ENCODE peak calls at places on chromosome 14, in nine cellular contexts. V, Q, P, C, T, H, Y, X and Z are unnamed samples. For H3K27me3, the result is how much of the 10 kb centered on the place peaks cover.

GRCh38 chr14:76984297-76984696 is 44.2 kb downstream of the IRF2BPL start:
- DNase-seq in V (no peak), Q (no peak), P (no peak), C (no peak), T (no peak), H (no peak), Y (no peak), X (no peak), Z (no peak)

GRCh38 chr14:105857223-105857815 is 330.9 kb downstream of the TMEM121 start:
- DNase-seq in V (no peak), Q (peak), P (peak), C (peak), T (no peak), H (no peak), Y (no peak), X (peak), Z (no peak)

GRCh38 chr14:51614707-51615106 is 37.0 kb upstream of the FRMD6 start:
- DNase-seq in V (no peak), Q (no peak), P (no peak), C (no peak), T (no peak), H (no peak), Y (no peak), X (no peak), Z (no peak)

GRCh38 chr14:34912182-34912581 is 37.0 kb upstream of the BAZ1A start:
- DNase-seq in V (peak), Q (no peak), P (no peak), C (no peak), T (no peak), H (no peak), Y (no peak), X (no peak), Z (no peak)

GRCh38 chr14:74035556-74035955 is 16.4 kb downstream of the BBOF1 start:
- DNase-seq in V (no peak), Q (no peak), P (no peak), C (no peak), T (no peak), H (no peak), Y (no peak), X (no peak), Z (no peak)

GRCh38 chr14:74292061-74292460 is 10.7 kb downstream of the ABCD4 start:
- DNase-seq in V (no peak), Q (no peak), P (no peak), C (no peak), T (no peak), H (no peak), Y (no peak), X (no peak), Z (no peak)

GRCh38 chr14:55936691-55937090 is 181.5 kb upstream of the PELI2 start:
- DNase-seq in V (no peak), Q (no peak), P (no peak), C (no peak), T (no peak), H (no peak), Y (no peak), X (no peak), Z (peak)

GRCh38 chr14:38839743-38840375 is 263.2 kb downstream of the SEC23A start:
- DNase-seq in V (no peak), Q (no peak), P (no peak), C (no peak), T (no peak), H (no peak), Y (no peak), X (no peak), Z (no peak)

GRCh38 chr14:30569216-30569902 is 10.4 kb downstream of the G2E3 start:
- DNase-seq in V (peak), Q (no peak), P (no peak), C (no peak), T (no peak), H (no peak), Y (no peak), X (no peak), Z (no peak)

GRCh38 chr14:50231475-50232275 is at the start of gene SOS2:
- DNase-seq in V (peak), Q (peak), P (peak), C (peak), T (peak), H (peak), Y (peak), X (peak), Z (peak)

GRCh38 chr14:59657769-59658168 is 81.2 kb upstream of the CCDC175 start:
- DNase-seq in V (no peak), Q (no peak), P (no peak), C (no peak), T (no peak), H (no peak), Y (no peak), X (no peak), Z (no peak)

GRCh38 chr14:104864267-104865068 is 600 bp upstream of the CEP170B start:
- DNase-seq in V (peak), Q (peak), P (peak), C (peak), T (no peak), H (no peak), Y (no peak), X (peak), Z (peak)

GRCh38 chr14:73754911-73755360 is 40.8 kb upstream of the PNMA1 start:
- DNase-seq in V (no peak), Q (peak), P (no peak), C (peak), T (peak), H (no peak), Y (no peak), X (no peak), Z (peak)

GRCh38 chr14:88804035-88804434 is 11.3 kb upstream of the EML5 start:
- DNase-seq in V (no peak), Q (no peak), P (no peak), C (no peak), T (no peak), H (no peak), Y (no peak), X (no peak), Z (no peak)

GRCh38 chr14:24013654-24014514 is 25.2 kb downstream of the DHRS4L2 start:
- DNase-seq in V (peak), Q (peak), P (no peak), C (peak), T (peak), H (peak), Y (peak), X (peak), Z (peak)

GRCh38 chr14:104882325-104882973 is 17.4 kb downstream of the CEP170B start:
- DNase-seq in V (no peak), Q (no peak), P (no peak), C (peak), T (peak), H (no peak), Y (peak), X (peak), Z (peak)

GRCh38 chr14:37591941-37592287 is 3.1 kb downstream of the FOXA1 start:
- DNase-seq in V (no peak), Q (no peak), P (no peak), C (peak), T (no peak), H (no peak), Y (no peak), X (peak), Z (peak)

GRCh38 chr14:90759370-90760054 is 56.7 kb downstream of the TTC7B start:
- DNase-seq in V (no peak), Q (no peak), P (no peak), C (no peak), T (no peak), H (no peak), Y (no peak), X (no peak), Z (peak)

GRCh38 chr14:75295061-75295461 is 16.4 kb downstream of the FOS start:
- DNase-seq in V (no peak), Q (peak), P (peak), C (peak), T (peak), H (no peak), Y (peak), X (peak), Z (peak)

GRCh38 chr14:74217672-74218448 is 21.4 kb upstream of the VSX2 start:
- DNase-seq in V (peak), Q (peak), P (no peak), C (peak), T (peak), H (no peak), Y (peak), X (peak), Z (peak)

GRCh38 chr14:85516239-85517112 is 13.5 kb upstream of the FLRT2 start:
- DNase-seq in V (no peak), Q (no peak), P (no peak), C (no peak), T (no peak), H (no peak), Y (no peak), X (no peak), Z (no peak)

GRCh38 chr14:20332386-20332945 is 613 bp downstream of the CCNB1IP1 start:
- DNase-seq in V (peak), Q (no peak), P (no peak), C (peak), T (peak), H (no peak), Y (peak), X (no peak), Z (no peak)

GRCh38 chr14:90381999-90382451 is 14.8 kb upstream of the CALM1 start:
- DNase-seq in V (peak), Q (peak), P (peak), C (peak), T (peak), H (no peak), Y (no peak), X (peak), Z (peak)

GRCh38 chr14:84575681-84576080 is 954.3 kb upstream of the FLRT2 start:
- DNase-seq in V (no peak), Q (no peak), P (no peak), C (no peak), T (no peak), H (no peak), Y (no peak), X (no peak), Z (no peak)

GRCh38 chr14:50452979-50453705 is 56.5 kb upstream of the CDKL1 start:
- DNase-seq in V (no peak), Q (no peak), P (no peak), C (no peak), T (no peak), H (no peak), Y (no peak), X (no peak), Z (no peak)

GRCh38 chr14:106436310-106436905 is 910.0 kb downstream of the TMEM121 start:
- DNase-seq in V (no peak), Q (no peak), P (no peak), C (peak), T (no peak), H (no peak), Y (peak), X (peak), Z (no peak)

GRCh38 chr14:83991666-83992065 is 1538.3 kb upstream of the FLRT2 start:
- DNase-seq in V (no peak), Q (no peak), P (no peak), C (no peak), T (no peak), H (no peak), Y (no peak), X (no peak), Z (no peak)

DNA sequence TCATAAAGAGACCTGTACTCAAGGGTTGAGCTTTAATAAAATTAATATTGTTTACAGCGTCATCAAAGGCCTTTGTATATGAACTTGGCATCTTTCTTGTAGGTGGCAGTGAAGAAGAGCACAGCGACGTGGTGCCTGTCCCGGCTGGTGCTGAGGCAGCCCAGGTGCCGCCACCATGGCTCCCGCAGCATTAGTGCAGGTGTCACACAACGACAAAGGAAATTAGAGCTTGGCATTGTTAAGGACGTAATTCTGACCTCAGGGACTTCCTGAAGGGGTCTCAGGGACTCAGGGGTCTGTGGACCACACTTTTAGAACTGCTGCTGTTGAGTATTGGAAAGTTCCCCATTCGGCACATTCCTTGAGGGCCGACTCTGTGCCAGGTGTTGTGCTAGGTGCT is 24.1 kb downstream of the EML1 start:
- DNase-seq in V (no peak), Q (no peak), P (no peak), C (no peak), T (no peak), H (no peak), Y (no peak), X (no peak), Z (no peak)
- H3K27me3 ChIP-seq in V (under half), Q (under half), P (under half), C (under half), T (under half), H (under half), Y (under half), X (under half), Z (under half)

DNA sequence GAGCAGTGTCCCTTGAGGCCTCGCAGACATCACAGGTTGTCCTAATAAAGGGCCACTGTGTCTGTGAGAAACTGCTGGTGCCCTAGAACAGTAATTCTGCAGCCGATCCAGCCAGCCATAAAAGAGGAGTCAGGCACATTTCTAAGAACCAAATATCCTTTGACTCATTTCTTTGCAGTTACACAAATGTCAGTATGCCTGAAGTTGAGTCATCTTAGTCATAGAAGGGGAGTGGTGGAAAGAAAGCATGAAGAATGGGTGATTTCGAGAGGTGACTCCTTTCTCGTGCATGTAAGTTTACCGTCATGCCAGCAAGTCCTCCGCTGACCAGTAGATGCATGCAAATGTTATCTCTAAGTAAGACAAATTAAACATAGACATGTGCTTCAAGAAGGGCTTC is 497.2 kb downstream of the NPAS3 start:
- DNase-seq in V (no peak), Q (no peak), P (no peak), C (no peak), T (no peak), H (no peak), Y (no peak), X (no peak), Z (no peak)
- TF ChIP-seq EP300 in V (no peak), Q (no peak), P (no peak), C (no peak), T (no peak), H (no peak), Y (no peak), X (no peak), Z (no peak)

DNA sequence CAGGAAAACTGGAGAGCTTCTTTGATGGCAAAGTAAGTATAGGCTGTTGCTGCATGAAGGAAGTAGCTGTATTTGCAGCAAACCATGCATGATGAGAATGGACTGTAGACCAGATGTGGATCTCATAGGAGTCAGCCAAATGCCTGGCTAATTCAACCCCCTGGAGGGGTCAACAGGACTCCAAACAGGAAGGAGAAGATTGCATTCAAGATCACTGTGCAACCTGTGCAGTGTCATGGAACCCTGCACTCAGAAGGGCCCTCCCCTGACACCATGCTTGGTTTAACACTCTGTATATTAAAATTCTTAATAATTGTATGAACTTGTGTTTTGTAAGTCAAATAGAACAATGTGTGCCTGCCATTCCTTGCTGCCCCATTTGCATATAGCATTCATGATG is 225.1 kb upstream of the FSCB start:
- DNase-seq in V (no peak), Q (no peak), P (no peak), C (no peak), T (no peak), H (no peak), Y (no peak), X (no peak), Z (no peak)
- TF ChIP-seq POLR2AphosphoS5 in V (no peak), Q (no peak), P (no peak), C (no peak), T (no peak), H (no peak), Y (no peak), X (no peak), Z (no peak)

GRCh38 chr14:91829511-91829910 is 37.8 kb downstream of the TC2N start:
- DNase-seq in V (no peak), Q (no peak), P (no peak), C (no peak), T (no peak), H (no peak), Y (no peak), X (no peak), Z (no peak)

GRCh38 chr14:91834571-91834970 is 32.8 kb downstream of the TC2N start:
- DNase-seq in V (no peak), Q (no peak), P (no peak), C (no peak), T (no peak), H (no peak), Y (no peak), X (no peak), Z (no peak)

GRCh38 chr14:91827746-91828145 is 39.6 kb downstream of the TC2N start:
- DNase-seq in V (no peak), Q (no peak), P (no peak), C (no peak), T (no peak), H (no peak), Y (no peak), X (no peak), Z (no peak)

GRCh38 chr14:91831337-91831736 is 36.0 kb downstream of the TC2N start:
- DNase-seq in V (no peak), Q (no peak), P (no peak), C (no peak), T (no peak), H (no peak), Y (no peak), X (no peak), Z (no peak)

DNA sequence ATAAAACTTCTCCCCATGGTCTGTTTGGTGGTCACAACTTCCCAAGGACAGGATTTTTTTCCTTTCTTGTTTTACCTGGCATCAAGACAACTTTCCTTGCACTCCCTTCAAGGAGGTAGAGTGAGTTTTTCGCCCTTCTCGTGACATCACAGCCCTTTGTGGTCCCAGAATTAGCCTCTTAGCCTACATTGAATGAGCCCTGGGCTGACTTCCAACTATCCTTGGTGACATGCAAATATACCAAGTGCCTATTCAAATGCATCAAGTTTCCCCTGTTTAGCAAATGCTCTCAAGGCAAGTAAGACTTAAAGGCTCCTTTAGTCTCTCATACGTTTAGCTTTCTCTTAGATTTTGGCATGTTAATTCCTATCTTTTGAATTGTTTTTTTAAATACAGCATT is 36.6 kb downstream of the TC2N start:
- DNase-seq in V (no peak), Q (no peak), P (no peak), C (peak), T (no peak), H (peak), Y (no peak), X (peak), Z (peak)
- H3K27me3 ChIP-seq in V (under half), Q (under half), P (under half), C (under half), T (under half), H (under half), Y (under half), X (under half), Z (under half)

GRCh38 chr14:102491366-102491765 is 18.2 kb downstream of the ANKRD9 start:
- DNase-seq in V (no peak), Q (no peak), P (no peak), C (no peak), T (no peak), H (no peak), Y (no peak), X (no peak), Z (no peak)

GRCh38 chr14:102491786-102492522 is 17.6 kb downstream of the ANKRD9 start:
- DNase-seq in V (no peak), Q (no peak), P (no peak), C (no peak), T (no peak), H (no peak), Y (no peak), X (no peak), Z (no peak)

GRCh38 chr14:102493096-102493495 is 16.5 kb downstream of the ANKRD9 start:
- DNase-seq in V (no peak), Q (no peak), P (no peak), C (no peak), T (no peak), H (no peak), Y (no peak), X (no peak), Z (no peak)

GRCh38 chr14:102492523-102492910 is 17.1 kb downstream of the ANKRD9 start:
- DNase-seq in V (no peak), Q (no peak), P (no peak), C (no peak), T (no peak), H (no peak), Y (no peak), X (no peak), Z (no peak)

DNA sequence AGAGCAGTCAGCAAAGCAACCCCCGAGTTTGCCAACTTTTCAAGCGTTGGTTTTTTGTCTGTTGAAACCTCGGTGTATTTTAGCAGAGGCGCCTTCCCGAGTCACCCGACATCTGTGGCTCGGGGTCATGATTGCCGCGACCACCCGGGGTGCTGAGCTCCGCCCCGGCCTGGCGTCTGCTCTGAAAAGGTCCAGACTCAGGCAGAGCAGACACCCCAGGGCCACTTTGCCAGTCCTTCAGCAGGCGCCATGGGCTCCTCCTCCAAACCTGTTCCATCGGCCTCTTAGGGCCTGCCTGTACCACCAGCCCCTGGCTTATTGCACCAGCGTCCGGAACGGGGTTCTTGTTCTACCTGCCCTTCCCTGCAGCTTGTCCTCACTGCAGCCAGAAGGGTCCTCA is 19.1 kb downstream of the ANKRD9 start:
- DNase-seq in V (no peak), Q (no peak), P (no peak), C (no peak), T (peak), H (no peak), Y (no peak), X (no peak), Z (no peak)
- TF ChIP-seq EP300 in V (no peak), Q (no peak), P (no peak), C (no peak), T (no peak), H (no peak), Y (no peak), X (no peak), Z (no peak)

GRCh38 chr14:68924392-68925158 is 54.5 kb downstream of the ACTN1 start:
- DNase-seq in V (peak), Q (peak), P (no peak), C (no peak), T (no peak), H (no peak), Y (no peak), X (no peak), Z (no peak)
- TF ChIP-seq POLR2AphosphoS5 in V (no peak), Q (peak), P (no peak), C (no peak), T (peak), H (no peak), Y (no peak), X (peak), Z (peak)

DNA sequence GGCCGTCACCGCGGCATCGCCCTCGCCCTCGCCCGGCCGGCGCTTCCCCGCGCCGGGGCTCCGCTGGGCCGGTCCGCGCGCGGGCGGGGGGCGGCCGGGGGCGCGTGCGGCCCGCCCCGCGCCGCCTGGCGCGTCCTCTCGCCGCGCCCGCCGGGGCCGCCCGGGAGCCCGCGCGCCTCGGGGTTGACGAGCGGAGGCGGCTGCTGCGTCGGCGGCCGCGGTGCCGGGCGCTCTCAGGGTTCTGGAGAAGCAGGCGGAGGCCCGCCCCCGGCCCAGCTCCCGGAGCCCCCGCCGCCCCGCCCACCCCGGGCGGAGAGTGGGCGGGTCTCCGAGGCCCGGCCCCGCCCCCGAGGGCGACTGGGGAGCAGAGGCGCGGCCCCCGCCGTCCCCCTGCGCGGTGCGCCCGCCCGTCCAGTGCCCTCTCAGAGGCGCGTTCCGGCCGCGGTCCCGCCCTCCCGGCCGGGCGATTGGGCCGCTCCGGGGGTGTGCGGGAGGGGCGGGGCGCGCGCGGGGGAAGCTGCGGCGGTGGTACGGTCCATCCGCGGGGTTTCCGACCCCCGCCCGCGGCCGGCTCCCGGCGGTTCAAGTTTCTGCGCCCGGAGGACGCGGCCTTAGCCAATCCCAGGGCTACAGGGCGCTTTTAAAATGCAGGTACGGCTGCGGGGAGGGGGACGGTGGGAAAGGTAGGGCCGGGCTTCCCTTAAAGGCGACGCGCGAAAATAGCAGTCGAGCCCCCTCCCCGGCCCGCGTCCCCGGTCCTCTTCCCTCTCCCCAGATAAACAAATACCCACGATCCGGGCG is at the start of gene CCDC85C:
- DNase-seq in V (peak), Q (peak), P (peak), C (peak), T (peak), H (peak), Y (peak), X (peak), Z (peak)
- H3K27me3 ChIP-seq in V (under half), Q (under half), P (under half), C (under half), T (under half), H (under half), Y (under half), X (under half), Z (under half)